ENCODE peak calls at places on chromosomes 5 and 9, in eight cellular contexts. B is IMR-90, D is HCT116, J is Peyer's patch, Q is ovary, T is spleen, A is HepG2, G is tibial nerve. R is an unnamed sample.

GRCh38 chr5:52544738-52545137 is 243.0 kb upstream of the ITGA1 start:
- DNase-seq in T (no peak), Q (no peak), B (no peak), A (no peak), D (no peak), G (no peak), J (no peak), R (no peak)

GRCh38 chr9:132547976-132548730 is 34.3 kb upstream of the BARHL1 start:
- DNase-seq in A (no peak), D (no peak), T (no peak), Q (no peak), G (no peak), J (no peak), B (no peak), R (no peak)

GRCh38 chr5:99169309-99169708 is 240.5 kb upstream of the CHD1 start:
- DNase-seq in T (no peak), B (no peak), Q (no peak), J (no peak), A (no peak), G (no peak), D (peak; percentile 8), R (no peak)

GRCh38 chr5:154783774-154784460 is 28.7 kb downstream of the LARP1 start:
- DNase-seq in A (no peak), Q (no peak), D (no peak), T (no peak), J (no peak), G (no peak), B (peak; percentile 32), R (peak; percentile 67)

GRCh38 chr9:110767559-110768063 is 99.0 kb downstream of the MUSK start:
- DNase-seq in D (no peak), B (peak; percentile 51), A (no peak), Q (peak; percentile 64), T (no peak), J (no peak), G (peak; percentile 74), R (peak; percentile 59)

GRCh38 chr5:153352685-153353219 is 137.7 kb upstream of the GRIA1 start:
- DNase-seq in A (no peak), D (no peak), T (no peak), J (no peak), B (no peak), Q (no peak), G (no peak), R (no peak)

GRCh38 chr5:38291355-38291754 is 33.0 kb downstream of the EGFLAM start:
- DNase-seq in A (no peak), D (no peak), B (no peak), G (no peak), T (no peak), Q (no peak), J (no peak), R (no peak)

GRCh38 chr5:36897616-36898015 is 21.0 kb downstream of the NIPBL start:
- DNase-seq in A (no peak), Q (no peak), J (no peak), T (no peak), B (peak; percentile 80), D (no peak), G (no peak), R (no peak)

GRCh38 chr5:179343902-179344300 is 1.4 kb downstream of the ADAMTS2 start:
- DNase-seq in B (peak; percentile 58), T (peak; percentile 78), Q (peak; percentile 55), A (no peak), J (no peak), D (no peak), G (no peak), R (no peak)

GRCh38 chr9:16624356-16624755 is 246.1 kb downstream of the BNC2 start:
- DNase-seq in G (no peak), D (no peak), A (no peak), B (no peak), J (no peak), Q (no peak), T (no peak), R (no peak)

GRCh38 chr5:108747111-108748009 is at the start of gene FER:
- DNase-seq in Q (no peak), B (peak; percentile 79), D (peak; percentile 75), A (peak; percentile 12), G (no peak), J (no peak), T (no peak), R (no peak)

GRCh38 chr5:132751444-132751843 is 4.2 kb downstream of the CCNI2 start:
- DNase-seq in D (no peak), J (no peak), B (peak; percentile 69), A (no peak), T (no peak), G (peak; percentile 54), Q (no peak), R (no peak)

GRCh38 chr5:77847814-77848290 is 71.7 kb upstream of the TBCA start:
- DNase-seq in D (no peak), A (no peak), B (no peak), G (no peak), Q (no peak), T (no peak), J (no peak), R (no peak)

GRCh38 chr5:43313854-43314457 is 744 bp upstream of the HMGCS1 start:
- DNase-seq in T (no peak), A (no peak), D (no peak), G (no peak), B (no peak), J (no peak), Q (peak; percentile 22), R (peak; percentile 18)

GRCh38 chr5:126720369-126720768 is 56.6 kb upstream of the LMNB1 start:
- DNase-seq in J (no peak), G (no peak), A (no peak), Q (no peak), T (no peak), D (no peak), B (no peak), R (no peak)

GRCh38 chr5:126508962-126509279 is 85.7 kb downstream of the GRAMD2B start:
- DNase-seq in G (no peak), T (no peak), Q (no peak), D (no peak), A (no peak), B (no peak), J (peak; percentile 42), R (no peak)

GRCh38 chr5:103428411-103428871 is 134.1 kb downstream of the NUDT12 start:
- DNase-seq in B (peak; percentile 86), D (no peak), T (no peak), G (no peak), J (no peak), A (peak; percentile 27), Q (no peak), R (peak; percentile 16)

GRCh38 chr9:82777366-82777765 is 285.6 kb downstream of the RASEF start:
- DNase-seq in T (no peak), B (no peak), D (no peak), J (no peak), G (no peak), Q (no peak), A (no peak), R (no peak)

GRCh38 chr5:86979801-86980510 is 287.7 kb upstream of the RASA1 start:
- DNase-seq in A (peak; percentile 3), D (peak; percentile 33), G (no peak), T (no peak), J (no peak), Q (no peak), B (peak; percentile 71), R (no peak)

GRCh38 chr9:127022913-127023665 is 99.3 kb downstream of the ANGPTL2 start:
- DNase-seq in B (no peak), Q (peak; percentile 68), T (no peak), A (no peak), D (no peak), J (no peak), G (no peak), R (no peak)

GRCh38 chr5:157870837-157871834 is 12.2 kb upstream of the CLINT1 start:
- DNase-seq in G (no peak), D (peak; percentile 55), J (no peak), T (no peak), B (peak; percentile 54), A (peak; percentile 20), Q (no peak), R (no peak)

GRCh38 chr9:29038332-29038731 is 1465.1 kb upstream of the C9orf72 start:
- DNase-seq in D (no peak), A (no peak), B (no peak), G (no peak), T (no peak), Q (no peak), J (no peak), R (no peak)
- TF ChIP-seq POLR2A in D (no peak), A (no peak), B (no peak), G (no peak), T (no peak), Q (no peak), J (no peak), R (no peak)

GRCh38 chr5:168006473-168007130 is 284.8 kb upstream of the WWC1 start:
- DNase-seq in D (no peak), T (no peak), G (no peak), A (no peak), J (no peak), Q (peak; percentile 76), B (peak; percentile 1), R (no peak)
- H3K27ac ChIP-seq in D (no peak overlapping the region), T (no peak overlapping the region), G (no peak overlapping the region), A (no peak overlapping the region), J (no peak overlapping the region), Q (peak overlapping the region; percentile 29), B (no peak overlapping the region), R (peak overlapping the region; percentile 72)

GRCh38 chr9:129902735-129903134 is 67.5 kb downstream of the USP20 start:
- DNase-seq in D (no peak), J (peak; percentile 11), T (no peak), G (no peak), A (no peak), B (no peak), Q (no peak), R (no peak)

GRCh38 chr9:129908846-129909245 is 73.6 kb downstream of the USP20 start:
- DNase-seq in A (no peak), J (no peak), D (no peak), B (no peak), Q (no peak), T (no peak), G (no peak), R (no peak)

GRCh38 chr9:129904734-129905133 is 69.5 kb downstream of the USP20 start:
- DNase-seq in J (no peak), Q (no peak), B (no peak), A (no peak), D (no peak), T (no peak), G (no peak), R (no peak)

GRCh38 chr9:129910628-129911567 is 75.6 kb downstream of the USP20 start:
- DNase-seq in G (no peak), B (peak; percentile 100), Q (no peak), J (no peak), T (no peak), A (no peak), D (peak; percentile 95), R (no peak)

DNA sequence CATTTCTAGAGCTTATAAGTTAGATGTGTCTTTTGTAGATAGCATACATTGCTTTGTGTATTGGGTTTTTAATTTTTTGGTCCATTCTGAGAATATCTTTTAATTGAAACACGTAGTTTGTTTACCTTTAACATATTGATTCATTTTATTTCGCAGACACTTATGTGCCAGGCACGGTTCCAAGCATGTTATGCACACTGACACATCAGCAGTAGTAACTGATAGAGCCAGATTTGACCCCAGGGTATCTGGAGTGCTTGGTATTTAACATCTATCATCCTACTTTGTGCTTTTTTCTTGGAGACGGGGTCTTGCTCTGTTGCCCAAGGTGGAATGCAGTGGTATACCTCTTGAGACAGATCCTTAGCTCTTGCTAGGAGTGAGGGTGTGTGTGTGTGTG is 71.9 kb downstream of the USP20 start:
- DNase-seq in D (no peak), A (no peak), G (no peak), T (no peak), Q (no peak), J (no peak), B (peak; percentile 17), R (no peak)
- TF ChIP-seq POLR2A in D (no peak), A (no peak), G (no peak), T (no peak), Q (no peak), J (no peak), B (no peak), R (no peak)

GRCh38 chr9:34514816-34515215 is 8.0 kb downstream of the ENHO start:
- DNase-seq in Q (no peak), J (no peak), T (no peak), D (no peak), A (no peak), B (no peak), G (no peak), R (no peak)
- H3K27ac ChIP-seq in Q (no peak overlapping the region), J (no peak overlapping the region), T (no peak overlapping the region), D (no peak overlapping the region), A (no peak overlapping the region), B (no peak overlapping the region), G (no peak overlapping the region), R (no peak overlapping the region)

R was measured in heart left ventricle.